ENCODE peak calls at places on chromosomes 13 and 19, in four cellular contexts. U is HEK293T, W is HepG2, O is K562. F is an unnamed sample.

GRCh38 chr13:57724486-57725272 is 93.1 kb downstream of the PCDH17 start:
- DNase-seq in O (no peak), U (no peak), W (no peak), F (no peak)

GRCh38 chr19:50580970-50581636 is 12.9 kb upstream of the LRRC4B start:
- DNase-seq in O (no peak), W (no peak), U (no peak), F (no peak)

GRCh38 chr19:10871711-10872550 is 578 bp downstream of the CARM1 start:
- DNase-seq in O (peak; percentile 74), W (no peak), U (no peak), F (no peak)

GRCh38 chr19:27776524-27776923 is 1436.4 kb downstream of the UQCRFS1 start:
- DNase-seq in W (no peak), U (no peak), O (peak; percentile 28), F (no peak)

GRCh38 chr19:50189326-50189725 is 14.1 kb upstream of the MYH14 start:
- DNase-seq in U (no peak), O (no peak), W (no peak), F (no peak)

GRCh38 chr13:67343777-67344176 is 113.6 kb upstream of the PCDH9 start:
- DNase-seq in O (no peak), W (no peak), U (no peak), F (no peak)

GRCh38 chr13:111939285-111940278 is 127.4 kb upstream of the SOX1 start:
- DNase-seq in U (no peak), O (no peak), W (no peak), F (no peak)

GRCh38 chr19:35033067-35034004 is 3.1 kb downstream of the SCN1B start:
- DNase-seq in O (no peak), W (no peak), U (no peak), F (no peak)

GRCh38 chr13:45781553-45782326 is 69.8 kb downstream of the SIAH3 start:
- DNase-seq in O (no peak), W (no peak), U (peak; percentile 35), F (no peak)

DNA sequence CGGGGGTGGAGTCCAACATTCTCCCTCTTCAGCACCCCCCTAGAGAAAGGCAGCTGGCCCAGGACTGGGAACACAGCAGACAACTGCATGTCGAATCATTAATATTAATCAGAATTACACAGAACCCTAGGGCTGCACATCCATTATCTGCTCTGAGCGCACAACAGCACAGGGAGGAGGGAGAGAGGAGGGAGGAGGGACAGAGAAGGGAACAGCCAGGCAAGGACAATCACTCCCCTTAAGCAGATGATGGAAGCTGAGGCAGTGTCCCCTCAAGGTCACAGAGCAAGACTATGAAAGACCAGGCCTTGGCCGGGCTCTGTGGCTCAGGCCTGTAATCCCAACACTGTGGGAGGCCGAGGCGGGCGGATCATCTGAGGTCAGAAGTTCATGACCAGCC is 25.7 kb downstream of the TLE6 start:
- DNase-seq in W (no peak), U (no peak), O (no peak), F (no peak)
- TF ChIP-seq FOXK2 in W (no peak), U (no peak), O (no peak), F (no peak)

GRCh38 chr19:45637890-45638667 is 1.1 kb downstream of the EML2 start:
- DNase-seq in U (no peak), W (no peak), O (no peak), F (no peak)
- TF ChIP-seq FOXK2 in U (no peak), W (no peak), O (no peak), F (no peak)

GRCh38 chr19:52542984-52543664 is 15.7 kb downstream of the ZNF808 start:
- DNase-seq in W (no peak), U (no peak), O (no peak), F (peak; percentile 66)
- TF ChIP-seq FOXK2 in W (no peak), U (no peak), O (no peak), F (no peak)

GRCh38 chr19:21094347-21095025 is 12.5 kb downstream of the ZNF714 start:
- DNase-seq in U (no peak), O (no peak), W (no peak), F (no peak)
- TF ChIP-seq FOXK2 in U (no peak), O (no peak), W (no peak), F (no peak)

DNA sequence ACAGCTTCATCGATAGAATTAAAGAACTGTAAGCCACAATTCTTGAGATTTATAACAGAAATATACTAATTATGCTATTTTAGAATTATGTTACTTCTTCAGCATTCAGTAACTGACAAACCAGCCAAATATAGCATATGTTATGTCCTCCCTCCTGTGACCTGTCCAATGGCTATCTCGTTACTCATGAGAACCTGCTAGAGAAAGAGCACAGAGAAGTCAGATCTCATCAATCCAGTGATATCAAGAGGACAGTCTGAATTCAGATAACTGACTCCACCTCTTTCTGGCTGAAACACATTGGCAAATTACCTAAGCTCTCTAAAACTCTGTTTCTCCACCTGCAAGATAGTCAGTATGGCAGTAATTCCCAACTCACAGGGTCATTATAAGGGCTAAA is 170.4 kb downstream of the FGF14 start:
- DNase-seq in W (no peak), O (no peak), U (no peak), F (no peak)
- TF ChIP-seq FOXK2 in W (no peak), O (no peak), U (no peak), F (no peak)

GRCh38 chr19:53644061-53644816 is 12.4 kb downstream of the DPRX start:
- DNase-seq in U (no peak), O (no peak), W (no peak), F (no peak)
- TF ChIP-seq FOXK2 in U (no peak), O (no peak), W (no peak), F (no peak)